ENCODE peak calls at places on chromosomes 5 and 9, in nine cellular contexts. S is Panc1, T is dermis blood vessel endothelial cell, N is fibroblast of gingiva, D is endothelial cell, R is ovary, G is COR-L47, A is GM23248, Q is NCI-H146. Y is an unnamed sample.

GRCh38 chr9:108151161-108151586 is 661.6 kb upstream of the KLF4 start:
- DNase-seq in Q (no peak), S (no peak), G (no peak), A (peak), D (no peak), R (peak), N (no peak), T (peak), Y (no peak)

GRCh38 chr5:179258922-179259730 is 86.1 kb downstream of the ADAMTS2 start:
- DNase-seq in Q (no peak), N (no peak), R (peak), D (no peak), G (no peak), S (no peak), T (no peak), A (peak), Y (no peak)

GRCh38 chr5:40409600-40409999 is 270.1 kb upstream of the PTGER4 start:
- DNase-seq in N (no peak), Q (no peak), R (no peak), S (no peak), T (no peak), D (no peak), A (no peak), G (no peak), Y (peak)

GRCh38 chr5:91928751-91929521 is 545.8 kb upstream of the ARRDC3 start:
- DNase-seq in Q (peak), N (no peak), G (peak), S (peak), R (no peak), D (no peak), A (peak), T (peak), Y (no peak)

GRCh38 chr5:123585871-123586270 is 73.9 kb downstream of the CSNK1G3 start:
- DNase-seq in R (no peak), Q (no peak), S (no peak), T (peak), N (no peak), G (no peak), D (no peak), A (no peak), Y (no peak)

GRCh38 chr9:4939118-4939561 is 45.9 kb upstream of the JAK2 start:
- DNase-seq in Q (no peak), T (no peak), G (no peak), R (no peak), A (no peak), S (no peak), D (no peak), N (no peak), Y (no peak)

GRCh38 chr5:170353011-170353890 is 35.9 kb downstream of the KCNMB1 start:
- DNase-seq in N (no peak), G (no peak), T (peak), Q (no peak), R (no peak), A (peak), D (no peak), S (no peak), Y (no peak)

GRCh38 chr5:81779935-81780266 is 29.0 kb upstream of the SSBP2 start:
- DNase-seq in S (no peak), Q (no peak), T (no peak), R (no peak), G (no peak), N (no peak), A (peak), D (no peak), Y (peak)

GRCh38 chr9:4344946-4345345 is 45.1 kb upstream of the GLIS3 start:
- DNase-seq in Q (no peak), R (no peak), D (no peak), G (no peak), S (no peak), N (no peak), T (peak), A (no peak), Y (peak)

Y was measured in activated CD4-positive, alpha-beta T cell treated with anti-CD3 and anti-CD28 coated beads for 36 hours.